ENCODE peak calls at places on chromosomes 1 and 21, in seven cellular contexts. Z, S, A, F, D, P and E are unnamed samples.

GRCh38 chr1:9233241-9233941 is 1.2 kb upstream of the H6PD start:
- DNase-seq in Z (no peak), S (peak; percentile 66), A (peak; percentile 91), F (peak; percentile 94), D (no peak), P (peak; percentile 97), E (no peak)

GRCh38 chr1:116908266-116908665 is 1.4 kb upstream of the PTGFRN start:
- DNase-seq in Z (no peak), S (no peak), A (no peak), F (no peak), D (no peak), P (no peak), E (no peak)

GRCh38 chr1:237416924-237417655 is 375.1 kb downstream of the RYR2 start:
- DNase-seq in Z (no peak), S (no peak), A (no peak), F (no peak), D (no peak), P (no peak), E (no peak)

GRCh38 chr1:228830185-228830953 is 95.1 kb downstream of the RHOU start:
- DNase-seq in Z (no peak), S (peak; percentile 91), A (no peak), F (no peak), D (no peak), P (no peak), E (no peak)

GRCh38 chr1:212689758-212690540 is 9.7 kb downstream of the BATF3 start:
- DNase-seq in Z (no peak), S (no peak), A (no peak), F (no peak), D (no peak), P (no peak), E (no peak)

GRCh38 chr1:97119260-97119659 is 397.7 kb downstream of the PTBP2 start:
- DNase-seq in Z (no peak), S (no peak), A (no peak), F (no peak), D (no peak), P (no peak), E (no peak)

GRCh38 chr1:205330161-205330560 is 8.6 kb upstream of the NUAK2 start:
- DNase-seq in Z (no peak), S (no peak), A (no peak), F (no peak), D (no peak), P (no peak), E (no peak)

GRCh38 chr1:36609241-36610027 is 126.7 kb upstream of the CSF3R start:
- DNase-seq in Z (peak; percentile 95), S (peak; percentile 52), A (no peak), F (no peak), D (peak; percentile 63), P (peak; percentile 52), E (no peak)

GRCh38 chr1:156291226-156292061 is 4.0 kb downstream of the GLMP start:
- DNase-seq in Z (peak; percentile 72), S (peak; percentile 85), A (peak; percentile 88), F (peak; percentile 99), D (peak; percentile 62), P (peak; percentile 82), E (peak; percentile 50)

GRCh38 chr1:117600966-117601365 is 4.9 kb upstream of the TENT5C start:
- DNase-seq in Z (no peak), S (no peak), A (no peak), F (no peak), D (no peak), P (peak; percentile 43), E (no peak)

GRCh38 chr21:46667191-46667734 is 31.8 kb downstream of the PRMT2 start:
- DNase-seq in Z (no peak), S (no peak), A (no peak), F (no peak), D (peak; percentile 45), P (peak; percentile 17), E (no peak)

GRCh38 chr1:183882328-183883167 is 77.6 kb downstream of the RGL1 start:
- DNase-seq in Z (no peak), S (no peak), A (no peak), F (no peak), D (no peak), P (no peak), E (no peak)

GRCh38 chr1:217372251-217372970 is 258.5 kb downstream of the GPATCH2 start:
- DNase-seq in Z (no peak), S (no peak), A (no peak), F (no peak), D (no peak), P (no peak), E (no peak)

GRCh38 chr1:154867841-154868610 is 2.1 kb downstream of the KCNN3 start:
- DNase-seq in Z (no peak), S (no peak), A (no peak), F (peak; percentile 32), D (no peak), P (no peak), E (no peak)

GRCh38 chr1:107254306-107254705 is 113.5 kb downstream of the NTNG1 start:
- DNase-seq in Z (no peak), S (no peak), A (no peak), F (no peak), D (no peak), P (no peak), E (no peak)

GRCh38 chr1:210262167-210262896 is 29.7 kb downstream of the SERTAD4 start:
- DNase-seq in Z (no peak), S (no peak), A (no peak), F (no peak), D (no peak), P (peak; percentile 89), E (peak; percentile 58)

GRCh38 chr1:240611228-240611618 is 732 bp downstream of the GREM2 start:
- DNase-seq in Z (no peak), S (no peak), A (no peak), F (no peak), D (no peak), P (no peak), E (no peak)

GRCh38 chr1:240607006-240607405 is 4.9 kb downstream of the GREM2 start:
- DNase-seq in Z (no peak), S (no peak), A (no peak), F (no peak), D (no peak), P (no peak), E (no peak)

GRCh38 chr1:240611619-240612490 is at the start of gene GREM2:
- DNase-seq in Z (no peak), S (peak; percentile 24), A (peak; percentile 70), F (peak; percentile 74), D (peak; percentile 31), P (peak; percentile 95), E (peak; percentile 86)

GRCh38 chr1:240609527-240610060 is 2.4 kb downstream of the GREM2 start:
- DNase-seq in Z (no peak), S (no peak), A (no peak), F (no peak), D (no peak), P (no peak), E (no peak)

DNA sequence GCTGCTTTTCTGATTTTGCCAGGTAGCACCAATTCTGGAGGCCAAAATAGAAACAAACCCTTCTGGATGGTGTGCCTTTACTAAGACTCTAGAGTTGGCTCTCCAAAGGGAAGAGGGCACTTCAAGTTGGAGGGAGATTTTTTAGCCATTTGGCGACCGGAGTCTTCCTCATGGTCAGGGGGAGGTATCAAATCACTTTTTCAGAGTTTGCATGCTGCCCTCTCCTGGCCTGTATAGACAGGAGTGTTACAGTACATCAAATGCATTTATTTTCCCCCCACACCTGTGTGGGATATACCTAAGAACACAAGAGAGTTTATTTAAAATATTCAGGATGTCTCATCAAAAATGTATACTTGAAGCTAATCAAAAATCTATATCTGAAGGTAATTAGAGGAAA is 3.2 kb downstream of the GREM2 start:
- DNase-seq in Z (no peak), S (no peak), A (peak; percentile 24), F (no peak), D (peak; percentile 38), P (peak; percentile 31), E (no peak)
- TF ChIP-seq CTCF in Z (peak; percentile 29), S (no peak), A (peak; percentile 21), F (peak; percentile 47), D (peak; percentile 80), P (peak; percentile 45), E (peak; percentile 47)

GRCh38 chr21:45543371-45543709 is 1.1 kb upstream of the SLC19A1 start:
- DNase-seq in Z (no peak), S (peak; percentile 15), A (peak; percentile 19), F (no peak), D (no peak), P (no peak), E (no peak)
- H3K4me3 ChIP-seq in Z (no peak overlapping the region), S (no peak overlapping the region), A (no peak overlapping the region), F (no peak overlapping the region), D (no peak overlapping the region), P (no peak overlapping the region), E (no peak overlapping the region)

GRCh38 chr1:57381871-57382270 is 42.0 kb downstream of the DAB1 start:
- DNase-seq in Z (no peak), S (no peak), A (no peak), F (no peak), D (no peak), P (no peak), E (no peak)

GRCh38 chr1:57378564-57378963 is 45.3 kb downstream of the DAB1 start:
- DNase-seq in Z (no peak), S (no peak), A (no peak), F (no peak), D (no peak), P (no peak), E (no peak)

GRCh38 chr1:57380923-57381322 is 42.9 kb downstream of the DAB1 start:
- DNase-seq in Z (no peak), S (no peak), A (no peak), F (no peak), D (no peak), P (no peak), E (no peak)

DNA sequence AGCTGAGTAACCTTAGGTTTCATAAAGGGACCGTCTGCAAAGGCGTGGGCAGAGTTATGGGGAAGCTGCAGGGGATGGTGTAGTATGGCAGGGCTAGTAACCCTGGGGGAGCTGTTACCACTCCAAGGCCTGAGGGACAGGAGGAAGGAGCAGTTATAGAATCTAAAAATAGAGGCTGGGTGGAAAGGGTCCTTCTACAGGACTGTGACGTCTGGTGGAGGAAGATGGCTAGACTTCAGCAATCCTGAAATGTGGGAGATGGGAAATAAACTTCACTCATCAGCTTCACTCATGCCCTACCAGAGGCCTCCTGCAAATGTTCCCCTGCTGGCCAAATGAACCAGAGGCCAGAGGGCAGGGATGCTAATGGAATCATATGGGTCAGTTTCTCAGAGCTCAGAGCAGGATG is 46.1 kb downstream of the DAB1 start:
- DNase-seq in Z (no peak), S (no peak), A (no peak), F (no peak), D (no peak), P (no peak), E (no peak)
- TF ChIP-seq CTCF in Z (no peak), S (no peak), A (no peak), F (no peak), D (no peak), P (no peak), E (no peak)

DNA sequence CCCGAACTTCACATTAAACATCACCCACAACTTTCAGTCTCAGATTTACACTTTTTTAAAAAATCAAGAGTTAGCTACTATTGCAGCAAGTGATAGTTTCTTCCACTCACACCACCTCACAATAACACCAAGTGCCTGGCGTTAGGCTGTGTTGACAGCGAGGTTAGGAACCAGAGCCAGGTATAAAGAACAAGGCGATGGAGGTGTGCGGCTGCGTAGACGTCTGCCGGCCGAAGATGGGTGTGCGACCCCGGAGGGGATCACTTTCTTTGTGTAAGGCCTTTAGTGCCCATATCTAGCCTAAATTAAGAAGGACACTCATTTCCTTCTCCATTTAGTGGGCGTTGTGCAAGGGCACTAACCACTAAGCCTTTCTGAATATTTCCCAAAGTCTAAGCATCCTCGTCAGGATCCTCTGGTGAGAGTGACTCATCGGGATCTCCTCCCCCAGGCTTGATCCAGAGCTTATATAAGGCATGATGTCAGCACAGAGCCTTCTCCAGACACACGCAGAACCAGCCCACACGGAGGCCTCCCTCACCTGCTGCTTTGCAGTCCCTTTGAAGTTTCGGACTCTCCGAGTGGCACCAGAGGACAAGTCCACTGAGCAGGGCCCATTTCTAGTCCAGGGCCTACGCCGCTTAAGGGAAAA is 11.8 kb downstream of the NHLH2 start:
- DNase-seq in Z (peak; percentile 29), S (no peak), A (peak; percentile 78), F (no peak), D (peak; percentile 22), P (peak; percentile 96), E (peak; percentile 27)
- H3K4me3 ChIP-seq in Z (no peak overlapping the region), S (no peak overlapping the region), A (peak overlapping the region; percentile 40), F (no peak overlapping the region), D (no peak overlapping the region), P (peak overlapping the region; percentile 38), E (no peak overlapping the region)